ENCODE peak calls at places on chromosomes 4 and X, in four cellular contexts. I is cardiac fibroblast, T is K562, K is testis. P is an unnamed sample.

GRCh38 chr4:120331486-120332281 is 265.0 kb upstream of the MAD2L1 start:
- DNase-seq in I (peak; percentile 3), T (no peak), K (no peak), P (no peak)

GRCh38 chr4:159267940-159268327 is 165.1 kb downstream of the RAPGEF2 start:
- DNase-seq in I (peak; percentile 64), T (no peak), K (no peak), P (no peak)

GRCh38 chr4:73152893-73153292 is 83.4 kb upstream of the COX18 start:
- DNase-seq in I (peak; percentile 32), T (no peak), K (no peak), P (no peak)

GRCh38 chr4:183469327-183469726 is 24.9 kb downstream of the CDKN2AIP start:
- DNase-seq in I (no peak), T (no peak), K (no peak), P (no peak)

GRCh38 chrX:41634284-41634683 is 54.5 kb upstream of the GPR34 start:
- DNase-seq in I (peak; percentile 54), T (peak; percentile 26), K (no peak), P (no peak)

GRCh38 chr4:11471613-11472012 is 42.9 kb upstream of the HS3ST1 start:
- DNase-seq in I (peak; percentile 29), T (no peak), K (no peak), P (no peak)

GRCh38 chr4:98113005-98113404 is 30.3 kb downstream of the STPG2 start:
- DNase-seq in I (peak; percentile 43), T (no peak), K (no peak), P (peak; percentile 37)

GRCh38 chr4:159117564-159117963 is 14.7 kb downstream of the RAPGEF2 start:
- DNase-seq in I (no peak), T (no peak), K (no peak), P (no peak)

GRCh38 chr4:165378763-165379631 is at the start of gene CPE:
- DNase-seq in I (peak; percentile 54), T (no peak), K (peak; percentile 88), P (peak; percentile 77)

GRCh38 chrX:70422886-70423336 is at the start of gene GDPD2:
- DNase-seq in I (no peak), T (no peak), K (no peak), P (peak; percentile 28)

GRCh38 chr4:124803641-124804040 is 91.1 kb upstream of the ANKRD50 start:
- DNase-seq in I (peak; percentile 85), T (no peak), K (no peak), P (no peak)

GRCh38 chr4:73828945-73829344 is 7.5 kb upstream of the CXCL6 start:
- DNase-seq in I (peak; percentile 94), T (no peak), K (no peak), P (no peak)

GRCh38 chr4:87853108-87853507 is 20.3 kb downstream of the MEPE start:
- DNase-seq in I (peak; percentile 74), T (peak; percentile 13), K (no peak), P (no peak)

GRCh38 chrX:47561653-47562151 is 697 bp downstream of the ARAF start:
- DNase-seq in I (no peak), T (no peak), K (no peak), P (no peak)

GRCh38 chrX:47566841-47567240 is 5.8 kb downstream of the ARAF start:
- DNase-seq in I (no peak), T (no peak), K (no peak), P (no peak)

GRCh38 chrX:47563801-47564315 is 2.9 kb downstream of the ARAF start:
- DNase-seq in I (peak; percentile 66), T (peak; percentile 42), K (no peak), P (no peak)

GRCh38 chrX:47562615-47563243 is 1.7 kb downstream of the ARAF start:
- DNase-seq in I (peak; percentile 50), T (no peak), K (peak; percentile 71), P (peak; percentile 28)

DNA sequence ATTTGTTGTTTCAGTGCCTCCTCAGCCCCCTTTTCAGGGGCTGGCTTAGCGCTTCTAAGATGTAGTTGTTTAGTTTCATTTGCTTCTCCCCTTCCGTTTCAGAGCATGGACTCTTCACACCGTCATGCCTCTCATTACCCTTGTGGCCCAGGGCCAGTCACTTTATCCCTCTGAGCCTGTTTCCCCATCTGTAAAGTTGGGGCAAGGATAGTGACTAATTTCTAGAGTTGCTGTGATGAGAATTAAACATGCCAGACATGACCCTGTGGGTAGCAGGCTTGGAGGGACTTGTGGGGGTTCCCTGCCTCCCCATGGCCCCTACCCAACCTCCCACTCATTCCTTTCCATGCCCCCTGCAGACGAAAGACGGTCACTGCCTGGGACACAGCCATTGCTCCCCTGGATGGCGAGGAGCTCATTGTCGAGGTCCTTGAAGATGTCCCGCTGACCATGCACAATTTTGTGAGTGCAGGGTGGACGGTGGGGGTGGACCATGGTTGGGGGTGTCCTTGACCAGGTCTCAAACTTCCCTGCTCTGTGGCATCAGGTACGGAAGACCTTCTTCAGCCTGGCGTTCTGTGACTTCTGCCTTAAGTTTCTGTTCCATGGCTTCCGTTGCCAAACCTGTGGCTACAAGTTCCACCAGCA is 3.6 kb downstream of the ARAF start:
- DNase-seq in I (no peak), T (no peak), K (no peak), P (no peak)
- TF ChIP-seq CTCF in I (no peak), T (no peak), K (no peak), P (no peak)

GRCh38 chr4:170657761-170658160 is 568.0 kb upstream of the AADAT start:
- DNase-seq in I (no peak), T (no peak), K (no peak), P (no peak)

GRCh38 chr4:170656506-170656905 is 566.8 kb upstream of the AADAT start:
- DNase-seq in I (no peak), T (no peak), K (no peak), P (no peak)

GRCh38 chr4:170651786-170652185 is 562.0 kb upstream of the AADAT start:
- DNase-seq in I (peak; percentile 7), T (no peak), K (no peak), P (no peak)

GRCh38 chr4:170652571-170652970 is 562.8 kb upstream of the AADAT start:
- DNase-seq in I (no peak), T (no peak), K (no peak), P (no peak)
- TF ChIP-seq CTCF in I (no peak), T (no peak), K (no peak), P (no peak)

GRCh38 chrX:136708348-136708747 is 60.4 kb downstream of the CD40LG start:
- DNase-seq in I (peak; percentile 16), T (no peak), K (no peak), P (no peak)
- TF ChIP-seq CTCF in I (peak; percentile 36), T (peak; percentile 33), K (no peak), P (peak; percentile 28)

GRCh38 chr4:150135134-150135773 is 57.0 kb downstream of the DCLK2 start:
- DNase-seq in I (peak; percentile 22), T (no peak), K (no peak), P (no peak)

GRCh38 chr4:150133605-150134004 is 55.4 kb downstream of the DCLK2 start:
- DNase-seq in I (no peak), T (no peak), K (no peak), P (no peak)

GRCh38 chr4:150136036-150136435 is 57.8 kb downstream of the DCLK2 start:
- DNase-seq in I (peak; percentile 47), T (no peak), K (no peak), P (no peak)

GRCh38 chr4:150139297-150139696 is 61.1 kb downstream of the DCLK2 start:
- DNase-seq in I (no peak), T (no peak), K (no peak), P (no peak)

GRCh38 chr4:150136481-150136880 is 58.2 kb downstream of the DCLK2 start:
- DNase-seq in I (peak; percentile 21), T (no peak), K (no peak), P (no peak)
- TF ChIP-seq CTCF in I (no peak), T (no peak), K (no peak), P (no peak)

GRCh38 chrX:73239242-73239641 is 24.6 kb upstream of the NAP1L2 start:
- DNase-seq in I (no peak), T (no peak), K (no peak), P (no peak)
- TF ChIP-seq CTCF in I (no peak), T (no peak), K (no peak), P (no peak)

GRCh38 chr4:8123389-8123788 is 35.2 kb downstream of the ABLIM2 start:
- DNase-seq in I (no peak), T (no peak), K (no peak), P (no peak)
- TF ChIP-seq CTCF in I (no peak), T (no peak), K (no peak), P (no peak)

DNA sequence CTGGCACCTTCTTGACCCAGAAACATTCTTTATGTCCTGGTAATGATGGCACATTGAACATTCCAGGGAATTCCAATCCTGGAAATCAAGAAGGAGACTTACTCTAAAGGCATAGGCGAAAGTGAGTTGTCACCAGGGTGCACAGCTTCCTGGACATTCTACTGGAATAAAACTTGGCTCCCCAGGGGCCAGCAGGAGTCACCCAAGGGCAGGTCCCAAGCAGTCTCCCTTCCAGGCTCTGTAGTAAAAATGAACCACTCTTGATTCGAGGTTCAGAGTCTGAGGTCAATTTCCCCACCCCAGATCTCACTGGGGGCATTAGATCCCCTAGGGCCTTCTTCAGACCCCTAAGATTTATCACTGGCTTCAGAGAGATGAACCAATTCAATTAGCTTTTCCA is 338.7 kb upstream of the GATB start:
- DNase-seq in I (no peak), T (no peak), K (no peak), P (no peak)
- TF ChIP-seq CTCF in I (no peak), T (no peak), K (no peak), P (no peak)

GRCh38 chrX:3548743-3549441 is 164.6 kb downstream of the PRKX start:
- DNase-seq in I (peak; percentile 74), T (no peak), K (no peak), P (no peak)
- TF ChIP-seq CTCF in I (no peak), T (no peak), K (no peak), P (no peak)

GRCh38 chr4:99120501-99120900 is 23.6 kb downstream of the ADH4 start:
- DNase-seq in I (no peak), T (no peak), K (no peak), P (no peak)

GRCh38 chr4:99117876-99118693 is 26.0 kb downstream of the ADH4 start:
- DNase-seq in I (peak; percentile 57), T (no peak), K (no peak), P (no peak)
- TF ChIP-seq CTCF in I (peak; percentile 15), T (no peak), K (no peak), P (peak; percentile 37)

P was measured in endothelial cell.